ENCODE peak calls at places on chromosomes 2 and 18, in seven cellular contexts. Z is foreskin keratinocyte, B is hepatocyte, J is tibial nerve, A is NT2/D1, H is pancreas, L is HCT116. D is an unnamed sample. For H3K4me1, the result is how much of the 10 kb centered on the place peaks cover.

GRCh38 chr2:143716527-143716926 is 587.3 kb downstream of the ARHGAP15 start:
- DNase-seq in Z (no peak), B (no peak), J (no peak), A (no peak), H (no peak), L (no peak), D (no peak)

GRCh38 chr2:24478243-24478642 is 12.8 kb upstream of the NCOA1 start:
- DNase-seq in Z (no peak), B (no peak), J (no peak), A (no peak), H (no peak), L (no peak), D (no peak)

GRCh38 chr2:149658553-149658952 is 71.0 kb upstream of the MMADHC start:
- DNase-seq in Z (no peak), B (no peak), J (no peak), A (no peak), H (no peak), L (no peak), D (no peak)

GRCh38 chr18:26003391-26003790 is 87.0 kb downstream of the SS18 start:
- DNase-seq in Z (no peak), B (peak), J (peak), A (no peak), H (no peak), L (no peak), D (no peak)

GRCh38 chr2:45497355-45497754 is 113.7 kb downstream of the SRBD1 start:
- DNase-seq in Z (no peak), B (peak), J (no peak), A (no peak), H (no peak), L (no peak), D (no peak)

GRCh38 chr2:46393865-46394264 is 85.5 kb upstream of the TMEM247 start:
- DNase-seq in Z (no peak), B (no peak), J (no peak), A (no peak), H (no peak), L (no peak), D (no peak)

GRCh38 chr2:136131961-136132839 is 14.3 kb upstream of the CXCR4 start:
- DNase-seq in Z (no peak), B (no peak), J (no peak), A (no peak), H (no peak), L (no peak), D (no peak)

GRCh38 chr2:34545486-34546136 is 946.5 kb upstream of the FAM98A start:
- DNase-seq in Z (no peak), B (no peak), J (no peak), A (no peak), H (no peak), L (no peak), D (no peak)

GRCh38 chr2:231069379-231070054 is 12.8 kb downstream of the PSMD1 start:
- DNase-seq in Z (no peak), B (peak), J (no peak), A (no peak), H (no peak), L (no peak), D (no peak)

GRCh38 chr2:153059338-153060052 is 341.1 kb downstream of the ARL6IP6 start:
- DNase-seq in Z (peak), B (peak), J (no peak), A (peak), H (no peak), L (peak), D (peak)

GRCh38 chr2:172178035-172178434 is 75.3 kb upstream of the DLX2 start:
- DNase-seq in Z (peak), B (no peak), J (no peak), A (no peak), H (no peak), L (no peak), D (peak)

GRCh38 chr2:239811806-239812560 is 213.2 kb downstream of the NDUFA10 start:
- DNase-seq in Z (no peak), B (no peak), J (no peak), A (no peak), H (no peak), L (no peak), D (no peak)

GRCh38 chr2:239443666-239444567 is 43.1 kb upstream of the HDAC4 start:
- DNase-seq in Z (peak), B (no peak), J (no peak), A (no peak), H (no peak), L (no peak), D (no peak)

GRCh38 chr2:239774933-239775622 is 250.1 kb downstream of the NDUFA10 start:
- DNase-seq in Z (no peak), B (no peak), J (no peak), A (no peak), H (no peak), L (no peak), D (no peak)

GRCh38 chr2:144268036-144268678 is 251.8 kb downstream of the ZEB2 start:
- DNase-seq in Z (no peak), B (no peak), J (no peak), A (peak), H (no peak), L (no peak), D (no peak)

GRCh38 chr18:56831988-56832387 is 180.8 kb downstream of the WDR7 start:
- DNase-seq in Z (no peak), B (no peak), J (no peak), A (peak), H (no peak), L (no peak), D (peak)

GRCh38 chr2:230902180-230902899 is 22.7 kb downstream of the GPR55 start:
- DNase-seq in Z (no peak), B (peak), J (no peak), A (peak), H (no peak), L (peak), D (peak)

GRCh38 chr18:41312241-41312590 is 642.8 kb upstream of the PIK3C3 start:
- DNase-seq in Z (no peak), B (no peak), J (no peak), A (no peak), H (no peak), L (no peak), D (no peak)

GRCh38 chr18:35871337-35871736 is 101.1 kb upstream of the RMP24 start:
- DNase-seq in Z (no peak), B (no peak), J (no peak), A (no peak), H (no peak), L (no peak), D (no peak)

GRCh38 chr18:62450546-62451395 is 72.1 kb upstream of the ZCCHC2 start:
- DNase-seq in Z (peak), B (peak), J (peak), A (no peak), H (peak), L (peak), D (peak)

GRCh38 chr2:74497777-74498499 is 1.5 kb downstream of the LBX2 start:
- DNase-seq in Z (no peak), B (no peak), J (no peak), A (no peak), H (peak), L (no peak), D (peak)

GRCh38 chr18:40911041-40911440 is 1044.0 kb upstream of the PIK3C3 start:
- DNase-seq in Z (no peak), B (no peak), J (no peak), A (no peak), H (no peak), L (no peak), D (no peak)

GRCh38 chr2:8402222-8402621 is 279.6 kb upstream of the ID2 start:
- DNase-seq in Z (no peak), B (no peak), J (no peak), A (no peak), H (no peak), L (no peak), D (no peak)

GRCh38 chr2:118148133-118148532 is 59.9 kb downstream of the INSIG2 start:
- DNase-seq in Z (no peak), B (no peak), J (no peak), A (no peak), H (no peak), L (no peak), D (no peak)

GRCh38 chr18:43060020-43060419 is 55.5 kb downstream of the RIT2 start:
- DNase-seq in Z (no peak), B (peak), J (no peak), A (no peak), H (no peak), L (no peak), D (no peak)

GRCh38 chr2:151363709-151364108 is 6.3 kb downstream of the TNFAIP6 start:
- DNase-seq in Z (no peak), B (no peak), J (peak), A (no peak), H (no peak), L (no peak), D (no peak)

DNA sequence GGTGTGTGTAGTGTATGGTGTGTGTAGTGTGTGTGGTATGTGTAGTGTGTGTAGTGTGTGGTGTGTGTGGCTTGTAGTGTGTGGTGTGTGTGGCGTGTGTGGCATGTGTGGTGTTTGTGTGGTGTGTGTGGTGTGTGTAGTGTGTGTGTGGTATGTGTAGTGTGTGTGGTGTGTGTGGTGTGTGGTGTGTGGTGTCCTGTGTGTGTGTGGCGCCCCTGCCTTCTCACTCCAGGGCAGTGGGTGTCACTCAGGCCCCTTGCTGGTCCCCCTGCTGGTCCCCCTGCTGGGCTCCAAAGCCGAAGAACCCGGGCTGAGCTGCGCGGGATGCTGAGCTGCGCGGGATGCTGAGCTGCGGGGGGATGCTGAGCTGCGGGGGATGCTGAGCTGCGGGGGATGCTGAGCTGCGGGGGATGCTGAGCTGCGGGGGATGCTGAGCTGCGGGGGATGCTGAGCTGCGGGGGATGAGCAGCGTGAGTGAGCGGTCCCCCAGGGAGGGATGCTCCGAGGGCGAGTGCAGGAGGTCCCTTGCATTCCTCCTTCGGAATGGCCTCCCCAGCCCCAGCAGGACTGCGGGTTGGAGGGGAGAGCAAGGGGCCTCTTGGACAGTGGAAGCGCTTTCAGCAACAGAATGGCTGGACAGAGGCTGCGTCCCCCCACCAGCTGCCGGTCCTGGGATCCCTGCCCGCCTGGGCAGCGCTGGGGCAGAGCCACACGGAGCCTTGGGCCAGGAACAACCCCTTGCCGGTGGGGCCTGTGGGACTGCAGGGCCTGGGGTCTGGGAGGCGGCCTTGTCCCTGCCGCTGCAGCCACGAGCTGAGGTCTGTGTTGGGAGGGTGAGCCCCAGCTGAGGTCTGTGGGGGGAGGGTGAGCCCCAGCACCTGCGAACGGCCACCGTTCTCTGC is 3.3 kb upstream of the RTP5 start:
- DNase-seq in Z (no peak), B (no peak), J (no peak), A (no peak), H (peak), L (no peak), D (peak)
- H3K4me1 ChIP-seq in Z (under half), B (under half), J (under half), A (under half), H (under half), L (under half), D (under half)

GRCh38 chr2:70964596-70965386 is 13.6 kb upstream of the ANKRD53 start:
- DNase-seq in Z (no peak), B (peak), J (peak), A (peak), H (peak), L (peak), D (peak)
- H3K4me1 ChIP-seq in Z (under half), B (under half), J (under half), A (under half), H (under half), L (under half), D (under half)

GRCh38 chr2:79292231-79292785 is 132.8 kb upstream of the REG3A start:
- DNase-seq in Z (no peak), B (no peak), J (no peak), A (no peak), H (no peak), L (no peak), D (no peak)

GRCh38 chr2:79294994-79295393 is 135.4 kb upstream of the REG3A start:
- DNase-seq in Z (no peak), B (no peak), J (no peak), A (no peak), H (no peak), L (no peak), D (peak)

GRCh38 chr2:79292936-79293335 is 133.4 kb upstream of the REG3A start:
- DNase-seq in Z (no peak), B (no peak), J (no peak), A (no peak), H (no peak), L (no peak), D (no peak)
- H3K4me1 ChIP-seq in Z (under half), B (under half), J (under half), A (under half), H (under half), L (under half), D (under half)

DNA sequence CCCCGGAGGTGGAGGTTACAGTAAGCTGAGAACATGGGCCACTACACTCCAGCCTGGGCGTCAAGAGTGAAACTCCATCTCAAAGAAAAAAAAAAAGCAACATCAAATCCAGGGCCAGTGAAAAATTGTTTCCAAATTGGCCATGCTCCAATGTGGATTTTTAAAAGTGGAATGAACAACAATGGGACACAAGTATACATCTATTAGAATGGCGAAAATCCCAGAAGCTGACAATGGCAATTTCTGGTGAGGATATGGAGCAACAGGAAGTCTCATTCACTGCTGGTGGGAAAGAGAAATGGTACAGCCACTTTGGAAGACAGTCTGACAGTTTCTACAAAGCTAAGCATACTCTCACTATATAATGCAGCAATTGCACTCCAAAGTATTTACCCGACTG is 161.4 kb downstream of the UXS1 start:
- DNase-seq in Z (no peak), B (no peak), J (no peak), A (no peak), H (no peak), L (no peak), D (no peak)
- H3K4me1 ChIP-seq in Z (under half), B (under half), J (under half), A (under half), H (under half), L (under half), D (under half)

GRCh38 chr18:3015851-3016250 is 2.9 kb upstream of the LPIN2 start:
- DNase-seq in Z (no peak), B (no peak), J (no peak), A (no peak), H (no peak), L (no peak), D (no peak)
- H3K4me1 ChIP-seq in Z (under half), B (under half), J (under half), A (under half), H (under half), L (under half), D (under half)

GRCh38 chr2:224572338-224572737 is 12.8 kb downstream of the CUL3 start:
- DNase-seq in Z (no peak), B (no peak), J (no peak), A (no peak), H (no peak), L (no peak), D (peak)

GRCh38 chr2:224574423-224575084 is 10.6 kb downstream of the CUL3 start:
- DNase-seq in Z (no peak), B (no peak), J (no peak), A (no peak), H (no peak), L (no peak), D (peak)

GRCh38 chr2:224570328-224570993 is 14.7 kb downstream of the CUL3 start:
- DNase-seq in Z (no peak), B (no peak), J (no peak), A (no peak), H (no peak), L (no peak), D (no peak)

GRCh38 chr2:224576098-224576715 is 9.0 kb downstream of the CUL3 start:
- DNase-seq in Z (no peak), B (no peak), J (no peak), A (no peak), H (no peak), L (no peak), D (no peak)

DNA sequence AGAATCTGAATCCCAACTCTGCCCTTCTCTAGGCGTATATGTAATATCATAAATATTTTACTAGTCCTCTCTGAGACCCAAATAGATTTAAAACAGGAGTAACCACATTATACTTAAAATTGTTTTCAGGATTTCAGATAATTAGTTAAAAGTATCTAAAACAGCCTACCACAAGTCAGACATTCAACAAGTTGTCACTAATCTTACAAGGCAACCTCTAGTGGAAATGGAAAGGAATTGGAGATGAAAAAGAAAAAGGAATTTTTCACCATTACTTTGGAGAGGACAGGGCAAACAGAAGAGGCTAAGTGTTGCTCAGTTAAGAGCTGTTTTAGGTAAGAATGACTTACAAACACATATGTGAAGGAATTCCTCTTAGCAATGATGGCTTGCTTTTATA is 11.4 kb downstream of the CUL3 start:
- DNase-seq in Z (no peak), B (no peak), J (no peak), A (no peak), H (no peak), L (no peak), D (peak)
- H3K4me1 ChIP-seq in Z (under half), B (under half), J (half or more), A (under half), H (under half), L (under half), D (under half)

DNA sequence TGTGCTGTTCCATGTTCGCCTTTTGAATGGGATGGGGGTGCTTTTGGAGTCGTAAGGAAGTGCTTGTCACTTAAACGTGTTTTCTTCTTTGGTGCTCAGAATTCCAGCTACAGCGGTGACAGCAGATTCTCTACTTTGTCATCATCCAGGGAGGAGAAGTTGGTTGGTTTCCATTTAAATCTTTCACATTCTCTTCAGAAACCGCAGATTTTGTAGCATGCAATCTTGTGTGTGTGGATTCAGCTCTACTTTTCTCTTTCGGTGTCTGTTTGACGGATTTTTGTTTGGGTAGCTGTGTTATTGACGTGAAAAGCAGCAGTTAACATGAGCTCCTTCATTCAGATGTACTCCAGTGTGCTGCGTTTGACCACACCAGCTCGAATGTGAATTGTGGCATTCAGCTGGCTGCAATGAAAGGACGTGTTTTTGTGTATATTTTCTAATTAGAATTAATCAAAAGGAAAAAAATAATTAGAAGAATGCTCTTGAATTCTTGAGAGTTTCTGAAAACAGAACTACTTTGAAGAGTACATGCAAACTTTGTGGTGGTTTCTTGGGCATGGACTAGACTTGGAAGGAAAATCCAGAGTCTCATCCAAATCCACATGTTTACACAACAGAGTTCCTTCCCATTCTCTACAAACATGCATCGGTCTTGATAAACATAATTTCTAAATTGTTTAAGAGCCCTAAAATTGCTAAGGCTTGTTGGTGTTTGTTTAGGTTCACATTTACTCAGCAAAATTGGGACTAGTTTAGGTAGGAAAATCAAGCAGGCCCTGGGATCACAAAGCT is 68.7 kb upstream of the RBM44 start:
- DNase-seq in Z (no peak), B (no peak), J (no peak), A (no peak), H (no peak), L (no peak), D (no peak)
- H3K4me1 ChIP-seq in Z (under half), B (under half), J (under half), A (under half), H (under half), L (under half), D (under half)

GRCh38 chr18:58993260-58993659 is 128.6 kb downstream of the ZNF532 start:
- DNase-seq in Z (peak), B (no peak), J (no peak), A (no peak), H (no peak), L (no peak), D (no peak)
- H3K4me1 ChIP-seq in Z (under half), B (under half), J (under half), A (under half), H (under half), L (under half), D (under half)

GRCh38 chr2:217919204-217919603 is 83.6 kb downstream of the TNS1 start:
- DNase-seq in Z (no peak), B (no peak), J (no peak), A (no peak), H (peak), L (no peak), D (no peak)
- H3K4me1 ChIP-seq in Z (under half), B (half or more), J (half or more), A (under half), H (under half), L (under half), D (under half)

DNA sequence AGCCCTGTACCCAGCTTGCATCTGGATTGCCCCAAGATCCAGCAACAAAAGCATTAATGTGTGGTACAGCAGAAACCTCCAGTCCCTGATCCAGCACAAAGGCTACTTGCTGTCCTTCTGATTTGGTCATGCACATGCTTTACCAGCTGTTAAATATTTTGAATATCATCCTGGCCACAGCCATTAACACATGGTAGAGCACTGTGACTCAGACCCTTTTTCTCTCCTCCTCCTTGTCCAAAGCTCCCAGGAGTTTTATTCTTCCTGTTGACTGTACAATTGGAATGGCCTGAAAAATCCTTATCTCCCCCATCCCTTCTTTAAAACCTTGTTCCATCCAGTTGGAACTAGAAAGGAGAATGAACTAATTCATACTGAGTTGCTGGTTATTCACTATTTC is 419.7 kb upstream of the TNP1 start:
- DNase-seq in Z (peak), B (peak), J (no peak), A (no peak), H (no peak), L (no peak), D (no peak)
- H3K4me1 ChIP-seq in Z (under half), B (under half), J (under half), A (under half), H (under half), L (under half), D (under half)

D was measured in mesendoderm.